ENCODE peak calls at places on chromosomes 16 and 17, in seven cellular contexts. K is AG09309; F is head of caudate nucleus; P is thoracic aorta; S is activated naive CD8-positive, alpha-beta T cell treated with anti-CD3 and anti-CD28 coated beads, Interleukin-2, amount 50 U/mL, for 24 hours; Z is neural crest cell; X is H9. N is an unnamed sample.

GRCh38 chr16:71847096-71847495 is 1.3 kb downstream of the ATXN1L start:
- DNase-seq in S (no peak), Z (no peak), P (no peak), X (no peak), F (no peak), K (no peak), N (no peak)

GRCh38 chr17:45298546-45299285 is 18.1 kb downstream of the MAP3K14 start:
- DNase-seq in Z (no peak), X (no peak), F (no peak), P (no peak), S (no peak), K (no peak), N (no peak)

GRCh38 chr17:61794792-61795191 is 68.5 kb downstream of the BRIP1 start:
- DNase-seq in P (no peak), K (no peak), Z (no peak), S (no peak), X (no peak), F (no peak), N (no peak)

GRCh38 chr16:55482056-55482455 is 3.1 kb downstream of the MMP2 start:
- DNase-seq in P (no peak), F (no peak), Z (no peak), S (no peak), X (no peak), K (no peak), N (no peak)

GRCh38 chr16:84647830-84648594 is at the start of gene KLHL36:
- DNase-seq in S (peak), P (no peak), X (no peak), Z (peak), K (no peak), F (peak), N (peak)

GRCh38 chr17:74380959-74381808 is 13.9 kb downstream of the GPR142 start:
- DNase-seq in S (no peak), F (no peak), P (no peak), K (no peak), X (no peak), Z (no peak), N (no peak)

GRCh38 chr17:81052199-81052997 is 17.4 kb downstream of the BAIAP2 start:
- DNase-seq in K (no peak), F (no peak), Z (no peak), X (peak), P (no peak), S (no peak), N (no peak)

GRCh38 chr17:50213026-50214015 is 11.9 kb upstream of the COL1A1 start:
- DNase-seq in P (no peak), F (no peak), X (peak), Z (no peak), K (no peak), S (peak), N (peak)

GRCh38 chr17:76071497-76072148 is 694 bp downstream of the SRP68 start:
- DNase-seq in Z (no peak), X (no peak), K (no peak), F (no peak), P (no peak), S (peak), N (peak)

GRCh38 chr16:85988306-85988705 is 89.3 kb downstream of the IRF8 start:
- DNase-seq in Z (no peak), S (no peak), P (no peak), K (no peak), F (no peak), X (no peak), N (peak)

GRCh38 chr17:61452301-61453290 is at the start of gene TBX4:
- DNase-seq in X (peak), K (no peak), Z (no peak), F (no peak), P (no peak), S (no peak), N (no peak)

GRCh38 chr17:45425984-45426413 is 6.7 kb downstream of the ARHGAP27 start:
- DNase-seq in P (no peak), F (no peak), Z (no peak), K (no peak), S (no peak), X (peak), N (no peak)

GRCh38 chr17:56424543-56425044 is 168.9 kb upstream of the NOG start:
- DNase-seq in F (no peak), K (no peak), S (no peak), X (no peak), Z (no peak), P (no peak), N (peak)

GRCh38 chr16:11187522-11187921 is 68.5 kb downstream of the SOCS1 start:
- DNase-seq in Z (no peak), S (no peak), P (no peak), F (no peak), X (no peak), K (no peak), N (no peak)

N was measured in GM13976.